ENCODE peak calls at places on chromosomes 6 and 20, in eight cellular contexts. R is cardiac muscle cell, A is BE2C, S is body of pancreas, N is mesendoderm, M is WERI-Rb-1, D is fibroblast of lung, C is choroid plexus epithelial cell. Q is an unnamed sample.

GRCh38 chr6:142474446-142475289 is 172.9 kb downstream of the ADGRG6 start:
- DNase-seq in R (peak; percentile 75), A (peak; percentile 57), S (no peak), N (peak; percentile 86), M (peak; percentile 76), D (peak; percentile 49), C (peak; percentile 76), Q (peak; percentile 70)

GRCh38 chr6:166955865-166956443 is 396 bp downstream of the RNASET2 start:
- DNase-seq in R (no peak), A (no peak), S (peak; percentile 61), N (no peak), M (no peak), D (peak; percentile 43), C (peak; percentile 28), Q (peak; percentile 46)

GRCh38 chr6:44034931-44035345 is 92.3 kb downstream of the MRPL14 start:
- DNase-seq in R (no peak), A (no peak), S (no peak), N (no peak), M (peak; percentile 4), D (no peak), C (no peak), Q (peak; percentile 79)

GRCh38 chr6:33642897-33643296 is 21.8 kb downstream of the ITPR3 start:
- DNase-seq in R (no peak), A (peak; percentile 63), S (no peak), N (no peak), M (no peak), D (no peak), C (no peak), Q (no peak)

GRCh38 chr6:41373919-41374617 is 38.7 kb downstream of the NCR2 start:
- DNase-seq in R (peak; percentile 46), A (no peak), S (no peak), N (peak; percentile 83), M (peak; percentile 66), D (peak; percentile 15), C (no peak), Q (no peak)

GRCh38 chr6:46090115-46091079 is 39.4 kb upstream of the ENPP4 start:
- DNase-seq in R (peak; percentile 74), A (peak; percentile 47), S (peak; percentile 68), N (peak; percentile 61), M (peak; percentile 69), D (peak; percentile 40), C (peak; percentile 66), Q (peak; percentile 57)

GRCh38 chr20:57508831-57509230 is 16.1 kb downstream of the CTCFL start:
- DNase-seq in R (no peak), A (no peak), S (no peak), N (no peak), M (no peak), D (no peak), C (no peak), Q (no peak)

GRCh38 chr20:7695622-7696021 is 244.6 kb downstream of the HAO1 start:
- DNase-seq in R (no peak), A (no peak), S (no peak), N (no peak), M (no peak), D (peak; percentile 94), C (peak; percentile 42), Q (peak; percentile 33)

GRCh38 chr6:79225718-79226117 is 8.8 kb downstream of the HMGN3 start:
- DNase-seq in R (no peak), A (no peak), S (no peak), N (no peak), M (no peak), D (no peak), C (no peak), Q (peak; percentile 21)

GRCh38 chr20:32524871-32525501 is 60.1 kb downstream of the NOL4L start:
- DNase-seq in R (no peak), A (no peak), S (peak; percentile 91), N (no peak), M (no peak), D (no peak), C (no peak), Q (peak; percentile 25)

GRCh38 chr6:44020664-44021425 is 106.4 kb downstream of the MRPL14 start:
- DNase-seq in R (no peak), A (no peak), S (no peak), N (no peak), M (peak; percentile 3), D (no peak), C (no peak), Q (no peak)

GRCh38 chr6:52363222-52363867 is 1.4 kb downstream of the PAQR8 start:
- DNase-seq in R (peak; percentile 53), A (no peak), S (no peak), N (no peak), M (no peak), D (no peak), C (peak; percentile 34), Q (no peak)

GRCh38 chr6:80742481-80742880 is 636.0 kb downstream of the BCKDHB start:
- DNase-seq in R (peak; percentile 12), A (peak; percentile 16), S (no peak), N (peak; percentile 43), M (no peak), D (peak; percentile 56), C (peak; percentile 80), Q (peak; percentile 38)

GRCh38 chr20:51848346-51848745 is 46.0 kb upstream of the SALL4 start:
- DNase-seq in R (no peak), A (no peak), S (no peak), N (peak; percentile 80), M (no peak), D (no peak), C (no peak), Q (no peak)

GRCh38 chr6:25649611-25650010 is 2.4 kb upstream of the SCGN start:
- DNase-seq in R (no peak), A (peak; percentile 38), S (no peak), N (no peak), M (no peak), D (no peak), C (no peak), Q (no peak)

GRCh38 chr6:131281471-131282270 is 146.4 kb downstream of the AKAP7 start:
- DNase-seq in R (peak; percentile 6), A (no peak), S (peak; percentile 54), N (peak; percentile 69), M (no peak), D (peak; percentile 38), C (peak; percentile 77), Q (no peak)

GRCh38 chr20:54058420-54059139 is 11.8 kb downstream of the BCAS1 start:
- DNase-seq in R (no peak), A (peak; percentile 23), S (no peak), N (peak; percentile 52), M (no peak), D (no peak), C (no peak), Q (no peak)

GRCh38 chr20:63051911-63052310 is 45.1 kb upstream of the BHLHE23 start:
- DNase-seq in R (no peak), A (no peak), S (no peak), N (no peak), M (no peak), D (no peak), C (no peak), Q (no peak)

GRCh38 chr6:69868961-69869360 is 2.6 kb downstream of the COL19A1 start:
- DNase-seq in R (no peak), A (no peak), S (no peak), N (no peak), M (no peak), D (no peak), C (no peak), Q (no peak)

GRCh38 chr6:69871107-69871506 is 4.8 kb downstream of the COL19A1 start:
- DNase-seq in R (no peak), A (no peak), S (no peak), N (no peak), M (no peak), D (no peak), C (no peak), Q (no peak)

GRCh38 chr6:69866351-69867074 is at the start of gene COL19A1:
- DNase-seq in R (peak; percentile 51), A (peak; percentile 58), S (peak; percentile 18), N (peak; percentile 55), M (no peak), D (peak; percentile 1), C (peak; percentile 10), Q (peak; percentile 14)

GRCh38 chr6:69867075-69867911 is 937 bp downstream of the COL19A1 start:
- DNase-seq in R (peak; percentile 90), A (peak; percentile 86), S (peak; percentile 62), N (peak; percentile 81), M (peak; percentile 63), D (peak; percentile 32), C (peak; percentile 16), Q (peak; percentile 24)

DNA sequence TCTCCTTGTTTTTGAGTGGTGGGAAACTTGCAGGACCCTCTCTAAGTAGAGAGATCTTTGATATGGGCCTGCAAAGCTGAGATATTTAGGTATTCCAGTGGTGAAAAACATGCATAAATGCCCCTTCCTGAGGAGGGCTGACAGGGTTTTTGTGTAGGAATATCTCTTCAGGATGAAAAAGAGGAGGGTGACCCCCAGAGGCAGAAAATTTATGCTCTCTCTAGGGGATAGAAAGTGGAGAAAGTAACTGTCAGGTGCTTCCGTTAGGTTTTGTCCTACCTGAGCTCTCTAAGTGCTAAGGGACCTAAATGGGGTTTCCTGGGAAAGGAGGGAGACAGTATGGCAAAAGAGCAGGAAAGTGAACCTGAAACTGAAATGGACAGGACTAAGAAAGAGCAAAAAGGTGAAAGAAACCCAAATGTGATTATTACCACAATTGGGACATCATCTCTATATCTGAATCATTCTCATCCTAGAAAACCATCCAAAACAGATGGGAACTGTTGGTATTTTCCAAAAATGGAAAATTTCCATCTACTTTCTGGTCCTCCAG is 2.0 kb downstream of the COL19A1 start:
- DNase-seq in R (peak; percentile 3), A (no peak), S (no peak), N (peak; percentile 26), M (no peak), D (no peak), C (no peak), Q (no peak)
- H3K4me3 ChIP-seq in R (no peak overlapping the region), A (no peak overlapping the region), S (no peak overlapping the region), N (no peak overlapping the region), M (no peak overlapping the region), D (no peak overlapping the region), C (no peak overlapping the region), Q (no peak overlapping the region)

GRCh38 chr6:10882654-10883053 is 813 bp upstream of the GCM2 start:
- DNase-seq in R (no peak), A (no peak), S (no peak), N (peak; percentile 58), M (no peak), D (no peak), C (no peak), Q (no peak)
- H3K4me3 ChIP-seq in R (no peak overlapping the region), A (no peak overlapping the region), S (no peak overlapping the region), N (peak overlapping the region; percentile 18), M (no peak overlapping the region), D (no peak overlapping the region), C (no peak overlapping the region), Q (no peak overlapping the region)

DNA sequence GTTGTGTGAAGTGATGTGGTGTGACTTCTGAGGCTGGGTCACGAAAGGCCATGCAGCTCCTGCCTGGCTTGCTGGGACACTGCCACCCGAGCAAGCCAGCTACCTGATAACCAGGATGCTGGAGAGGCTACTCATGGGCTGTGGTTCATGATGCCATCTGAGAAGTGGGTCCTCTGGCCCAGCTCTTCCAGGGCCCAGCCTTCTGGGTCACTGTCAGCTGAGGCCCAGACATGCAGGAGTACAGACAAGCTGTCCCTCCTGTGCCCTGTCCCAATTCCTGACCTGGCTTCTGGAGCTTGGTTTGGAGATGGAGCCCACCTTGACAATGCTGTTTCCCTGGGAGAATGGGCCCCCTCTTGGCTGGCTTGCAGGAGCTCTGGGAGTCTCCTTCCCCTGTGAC is 87.0 kb downstream of the DHX35 start:
- DNase-seq in R (no peak), A (no peak), S (no peak), N (no peak), M (no peak), D (no peak), C (no peak), Q (no peak)
- H3K4me3 ChIP-seq in R (no peak overlapping the region), A (no peak overlapping the region), S (no peak overlapping the region), N (no peak overlapping the region), M (no peak overlapping the region), D (no peak overlapping the region), C (no peak overlapping the region), Q (no peak overlapping the region)

GRCh38 chr6:16319813-16320532 is 81.6 kb downstream of the GMPR start:
- DNase-seq in R (peak; percentile 74), A (peak; percentile 45), S (peak; percentile 72), N (peak; percentile 84), M (peak; percentile 73), D (peak; percentile 98), C (peak; percentile 93), Q (peak; percentile 86)
- H3K4me3 ChIP-seq in R (no peak overlapping the region), A (peak overlapping the region; percentile 13), S (no peak overlapping the region), N (no peak overlapping the region), M (peak overlapping the region; percentile 15), D (peak overlapping the region; percentile 1), C (peak overlapping the region; percentile 33), Q (no peak overlapping the region)

Q was measured in epithelial cell of esophagus.